ENCODE peak calls at places on chromosomes 5 and 9, in ten cellular contexts. N, Y, I, O, T, U, Z, E, H and W are unnamed samples.

GRCh38 chr9:96164268-96164683 is 137.7 kb downstream of the HSD17B3 start:
- DNase-seq in U (no peak), N (no peak), O (no peak), T (no peak), E (no peak), Z (no peak), I (no peak), Y (no peak), H (no peak), W (no peak)

GRCh38 chr9:35564658-35565061 is 40.4 kb upstream of the TESK1 start:
- DNase-seq in I (no peak), Z (no peak), Y (no peak), H (no peak), T (no peak), U (no peak), E (no peak), N (no peak), O (no peak), W (no peak)

GRCh38 chr9:34999576-34999975 is 10.0 kb downstream of the DNAJB5 start:
- DNase-seq in Z (no peak), Y (no peak), I (no peak), N (no peak), U (no peak), T (no peak), O (no peak), E (no peak), H (no peak), W (no peak)

GRCh38 chr9:6945871-6946270 is 188.1 kb downstream of the KDM4C start:
- DNase-seq in E (no peak), Y (no peak), O (no peak), H (no peak), I (no peak), U (no peak), N (no peak), Z (no peak), T (no peak), W (no peak)

GRCh38 chr9:17970285-17970684 is 391.4 kb downstream of the SH3GL2 start:
- DNase-seq in E (no peak), I (no peak), T (no peak), N (no peak), O (no peak), H (no peak), U (no peak), Z (no peak), Y (no peak), W (no peak)

GRCh38 chr9:27371382-27371781 is 74.4 kb upstream of the EQTN start:
- DNase-seq in N (no peak), E (no peak), T (no peak), U (no peak), Z (no peak), I (no peak), O (no peak), H (no peak), Y (no peak), W (no peak)

GRCh38 chr9:89969156-89969566 is 364.3 kb downstream of the GADD45G start:
- DNase-seq in Y (no peak), T (no peak), U (no peak), N (no peak), E (no peak), H (no peak), O (no peak), Z (no peak), I (no peak), W (no peak)

GRCh38 chr5:88677943-88678779 is 204.8 kb downstream of the MEF2C start:
- DNase-seq in Z (no peak), H (no peak), Y (no peak), I (no peak), O (no peak), T (no peak), U (no peak), N (no peak), E (no peak), W (no peak)

GRCh38 chr5:40428129-40428528 is 251.6 kb upstream of the PTGER4 start:
- DNase-seq in E (no peak), T (no peak), O (peak), Z (no peak), N (no peak), U (no peak), Y (no peak), I (no peak), H (no peak), W (peak)

GRCh38 chr5:174910245-174910737 is 185.9 kb downstream of the MSX2 start:
- DNase-seq in O (peak), U (peak), I (peak), Z (peak), T (peak), N (no peak), Y (no peak), E (peak), H (no peak), W (peak)

GRCh38 chr5:1409386-1410110 is 35.7 kb downstream of the SLC6A3 start:
- DNase-seq in N (no peak), I (no peak), E (no peak), H (no peak), T (no peak), U (peak), Y (no peak), Z (no peak), O (peak), W (peak)

GRCh38 chr5:107893642-107894041 is 222.9 kb upstream of the EFNA5 start:
- DNase-seq in T (no peak), N (no peak), Y (no peak), E (no peak), Z (no peak), U (no peak), O (no peak), I (no peak), H (no peak), W (no peak)

GRCh38 chr5:14472986-14473567 is 108.5 kb upstream of the OTULINL start:
- DNase-seq in E (no peak), I (no peak), N (no peak), U (no peak), T (no peak), Z (no peak), H (no peak), Y (no peak), O (no peak), W (no peak)

GRCh38 chr5:148384389-148384756 is 615 bp downstream of the FBXO38 start:
- DNase-seq in N (no peak), E (no peak), I (no peak), Y (no peak), H (no peak), U (no peak), Z (no peak), T (peak), O (no peak), W (no peak)

GRCh38 chr9:93297659-93298497 is 113.9 kb downstream of the WNK2 start:
- DNase-seq in H (no peak), O (no peak), T (peak), I (no peak), U (no peak), E (no peak), Z (no peak), N (no peak), Y (no peak), W (no peak)

GRCh38 chr5:147906326-147907095 is at the start of gene C5orf46:
- DNase-seq in U (no peak), O (no peak), E (no peak), Z (no peak), H (no peak), T (no peak), Y (no peak), N (no peak), I (no peak), W (peak)

GRCh38 chr9:74804018-74804385 is 83.7 kb downstream of the TRPM6 start:
- DNase-seq in N (no peak), O (no peak), Y (no peak), Z (no peak), T (no peak), H (no peak), I (no peak), U (no peak), E (no peak), W (no peak)

GRCh38 chr5:138444078-138444773 is 5.4 kb downstream of the REEP2 start:
- DNase-seq in T (no peak), I (no peak), N (no peak), U (no peak), O (no peak), H (no peak), E (no peak), Z (no peak), Y (no peak), W (no peak)

GRCh38 chr5:97133106-97133505 is 9.3 kb downstream of the LIX1 start:
- DNase-seq in U (no peak), E (no peak), Z (no peak), O (no peak), I (no peak), T (no peak), Y (no peak), H (no peak), N (no peak), W (no peak)

GRCh38 chr9:127712371-127712770 is 3.1 kb downstream of the PTRH1 start:
- DNase-seq in H (no peak), I (no peak), O (no peak), U (no peak), T (no peak), Y (no peak), Z (no peak), N (no peak), E (no peak), W (no peak)
- TF ChIP-seq POLR2A in H (no peak), I (no peak), O (no peak), U (no peak), T (no peak), Y (no peak), Z (no peak), N (no peak), E (no peak), W (no peak)

GRCh38 chr5:95846554-95847260 is 24.2 kb upstream of the GLRX start:
- DNase-seq in Y (no peak), N (no peak), O (peak), E (peak), I (peak), U (peak), Z (peak), H (peak), T (no peak), W (no peak)
- TF ChIP-seq POLR2A in Y (no peak), N (no peak), O (no peak), E (no peak), I (no peak), U (no peak), Z (no peak), H (no peak), T (no peak), W (no peak)

DNA sequence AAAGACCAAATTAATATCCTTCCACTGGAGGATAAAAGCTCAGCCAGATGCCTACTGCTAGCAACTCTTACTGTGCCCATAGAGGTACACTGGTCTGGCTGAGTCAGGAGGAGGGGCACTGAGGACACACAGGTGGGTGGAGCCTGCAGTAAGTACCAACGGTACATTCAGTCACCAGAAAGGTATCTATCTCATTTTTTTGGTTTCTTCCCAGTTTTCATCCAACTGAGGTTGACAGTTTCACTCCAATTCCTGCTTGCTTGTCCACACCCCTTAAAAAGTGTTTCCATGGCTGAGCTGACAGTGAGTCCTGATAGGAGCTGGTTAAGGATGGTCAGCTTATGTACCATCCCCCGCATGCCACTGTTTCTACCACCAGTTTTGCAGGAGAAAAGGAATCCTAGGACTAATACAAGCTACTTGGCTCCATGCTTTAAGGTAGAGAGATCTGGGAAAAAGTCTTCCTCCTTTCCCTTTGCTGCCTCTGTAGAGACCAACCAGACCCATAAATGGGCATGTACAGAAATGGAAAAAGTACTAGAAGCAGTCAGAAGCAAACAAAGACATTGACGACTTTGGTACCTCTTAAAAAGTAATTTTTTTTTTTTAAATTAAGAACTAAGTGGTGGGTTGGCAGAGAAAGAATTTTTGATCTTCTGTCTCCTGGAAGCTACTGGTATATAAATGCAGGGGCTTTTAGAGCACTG is 3.2 kb downstream of the ELL2 start:
- DNase-seq in I (peak), O (peak), Z (no peak), T (no peak), U (no peak), N (no peak), E (peak), H (no peak), Y (no peak), W (peak)
- TF ChIP-seq POLR2A in I (no peak), O (peak), Z (no peak), T (no peak), U (no peak), N (no peak), E (peak), H (no peak), Y (no peak), W (no peak)

GRCh38 chr9:120928720-120929389 is 2.3 kb upstream of the TRAF1 start:
- DNase-seq in H (peak), Z (peak), N (peak), I (peak), U (no peak), O (peak), Y (no peak), T (peak), E (peak), W (no peak)

GRCh38 chr9:120929392-120929791 is 2.8 kb upstream of the TRAF1 start:
- DNase-seq in H (no peak), N (no peak), E (no peak), Y (no peak), O (no peak), U (no peak), Z (no peak), I (no peak), T (no peak), W (no peak)

GRCh38 chr9:120933310-120934044 is 6.9 kb upstream of the TRAF1 start:
- DNase-seq in T (no peak), I (no peak), U (no peak), Z (no peak), N (no peak), E (no peak), H (no peak), O (no peak), Y (peak), W (no peak)

GRCh38 chr9:120932086-120932818 is 5.7 kb upstream of the TRAF1 start:
- DNase-seq in N (no peak), E (no peak), U (no peak), O (no peak), T (no peak), Y (no peak), I (no peak), H (no peak), Z (no peak), W (no peak)

GRCh38 chr9:120931278-120932085 is 4.9 kb upstream of the TRAF1 start:
- DNase-seq in E (peak), H (no peak), Y (peak), Z (peak), O (no peak), T (peak), N (no peak), I (no peak), U (no peak), W (peak)
- TF ChIP-seq POLR2A in E (peak), H (no peak), Y (peak), Z (no peak), O (no peak), T (peak), N (peak), I (no peak), U (no peak), W (no peak)

DNA sequence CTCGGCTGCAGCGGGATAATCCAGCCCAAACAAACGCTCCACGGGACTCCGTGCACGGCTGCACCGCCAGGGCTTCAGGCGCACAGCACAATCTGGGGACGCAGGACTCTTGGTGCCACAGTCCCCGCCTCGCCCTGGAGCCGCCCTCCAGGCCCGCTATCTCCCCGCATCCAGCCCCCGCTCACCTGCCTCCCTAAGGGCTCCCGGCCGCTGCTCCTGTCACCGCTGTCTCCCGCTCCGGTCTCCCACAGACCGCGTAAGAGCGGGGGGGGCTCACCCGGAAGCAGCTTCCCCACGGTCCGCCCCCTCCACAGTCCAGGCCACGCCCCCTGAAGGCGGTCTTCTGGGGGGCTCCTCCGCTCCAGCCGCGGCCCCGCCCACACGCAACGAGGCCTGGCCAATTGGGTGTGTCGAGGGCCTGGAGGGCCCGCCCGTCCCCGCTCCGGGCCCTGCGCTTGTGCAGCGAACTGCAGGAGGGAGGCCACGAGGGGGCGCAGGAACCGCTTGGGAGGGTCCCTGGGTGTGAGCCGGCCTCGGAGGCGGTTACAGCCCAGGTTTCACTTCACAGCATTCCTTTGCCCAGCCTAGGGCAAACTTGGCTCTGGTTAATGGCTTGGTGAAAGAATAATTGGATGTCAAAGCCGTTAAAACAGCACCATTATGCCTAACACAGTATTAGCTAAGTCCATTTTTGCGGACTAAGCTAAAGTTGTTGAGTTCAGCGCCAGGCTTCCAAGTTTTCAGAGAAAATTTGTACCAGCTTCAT is at the start of gene ALAD:
- DNase-seq in U (peak), Z (peak), T (peak), Y (peak), O (peak), E (peak), I (peak), N (peak), H (peak), W (peak)
- TF ChIP-seq POLR2A in U (peak), Z (peak), T (peak), Y (peak), O (peak), E (peak), I (peak), N (peak), H (no peak), W (peak)

DNA sequence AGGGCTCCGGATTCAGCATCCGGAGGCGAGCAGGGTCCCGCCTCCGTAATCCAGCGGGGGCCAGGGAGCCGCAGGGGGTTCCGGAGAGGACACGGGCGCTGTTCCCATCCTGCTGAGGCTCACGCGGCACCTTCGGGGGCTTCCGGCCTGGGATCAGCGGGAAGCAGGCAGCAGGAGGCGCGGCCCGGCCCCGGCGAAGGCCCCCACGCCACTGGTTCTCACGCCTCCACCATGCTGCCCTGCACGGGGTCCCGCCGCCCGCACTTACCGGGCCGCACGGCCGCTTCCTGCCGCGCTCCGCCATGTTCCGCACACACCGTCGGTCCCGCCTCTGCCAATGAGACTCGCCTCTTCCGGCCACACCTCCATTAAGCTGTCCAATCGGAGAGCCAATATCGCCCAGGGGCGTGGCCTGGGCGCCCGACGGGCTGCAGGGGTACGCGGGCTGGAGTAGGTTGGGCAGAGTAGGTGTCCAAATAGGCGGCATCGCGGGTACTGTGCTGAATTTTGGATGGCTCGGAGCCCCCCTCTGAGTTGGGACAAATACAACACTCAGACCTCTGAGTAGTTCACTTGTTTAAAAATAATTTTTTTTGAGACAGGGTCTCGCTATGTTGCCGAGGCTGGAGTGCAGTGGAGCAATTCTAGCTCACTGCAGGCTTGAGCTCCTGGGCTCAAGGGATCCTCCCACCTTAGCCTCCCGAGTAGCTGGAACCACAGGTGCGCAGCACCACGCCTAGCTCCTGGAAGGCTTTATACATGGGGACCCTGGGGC is at the start of gene SPOUT1:
- DNase-seq in H (peak), O (peak), I (peak), Y (peak), T (peak), Z (peak), U (peak), E (peak), N (peak), W (peak)
- TF ChIP-seq POLR2A in H (peak), O (peak), I (peak), Y (peak), T (peak), Z (peak), U (peak), E (peak), N (peak), W (peak)

GRCh38 chr5:37568018-37568753 is 189.1 kb downstream of the WDR70 start:
- DNase-seq in H (no peak), N (no peak), U (no peak), E (no peak), Y (no peak), I (no peak), O (no peak), T (no peak), Z (no peak), W (no peak)

GRCh38 chr5:37568893-37569292 is 189.8 kb downstream of the WDR70 start:
- DNase-seq in Z (no peak), U (no peak), N (no peak), E (no peak), T (no peak), O (peak), Y (no peak), H (no peak), I (no peak), W (no peak)

GRCh38 chr5:37571974-37572373 is 192.9 kb downstream of the WDR70 start:
- DNase-seq in H (no peak), U (no peak), Z (no peak), O (no peak), E (no peak), T (no peak), N (no peak), Y (no peak), I (no peak), W (no peak)

GRCh38 chr5:37569466-37569865 is 190.3 kb downstream of the WDR70 start:
- DNase-seq in U (no peak), N (no peak), I (no peak), T (no peak), Z (no peak), H (no peak), O (no peak), Y (no peak), E (no peak), W (no peak)

GRCh38 chr5:37570597-37570996 is 191.5 kb downstream of the WDR70 start:
- DNase-seq in T (no peak), N (no peak), Z (no peak), E (no peak), I (no peak), Y (no peak), U (no peak), O (no peak), H (no peak), W (no peak)
- TF ChIP-seq POLR2A in T (no peak), N (no peak), Z (no peak), E (no peak), I (no peak), Y (no peak), U (no peak), O (no peak), H (no peak), W (no peak)

GRCh38 chr5:151696470-151697061 is 9.9 kb upstream of the SPARC start:
- DNase-seq in Y (no peak), N (peak), I (no peak), E (no peak), Z (peak), T (no peak), U (no peak), H (peak), O (no peak), W (peak)
- TF ChIP-seq POLR2A in Y (no peak), N (no peak), I (no peak), E (no peak), Z (no peak), T (no peak), U (no peak), H (peak), O (no peak), W (peak)

DNA sequence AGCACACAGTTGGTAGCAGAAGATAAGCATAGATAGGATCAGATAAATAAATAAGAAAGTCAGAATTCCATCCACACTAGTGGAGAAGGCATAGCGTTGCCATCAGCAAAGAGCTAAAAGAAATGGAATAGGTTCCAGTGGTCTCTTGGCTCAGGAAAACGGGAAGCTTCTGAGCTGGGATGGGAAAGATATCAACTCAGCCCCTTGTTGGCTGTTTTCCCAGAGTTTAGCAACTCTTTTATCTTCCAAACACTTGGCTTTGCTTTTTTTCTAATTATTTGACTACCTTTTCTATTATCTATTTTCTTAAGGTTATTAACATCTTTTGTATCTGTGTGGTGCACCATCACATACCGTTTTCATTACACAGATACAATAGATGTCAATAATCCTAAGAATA is 445.7 kb upstream of the TRPC7 start:
- DNase-seq in H (no peak), Y (no peak), I (no peak), U (no peak), T (no peak), Z (no peak), O (no peak), E (no peak), N (no peak), W (no peak)
- TF ChIP-seq POLR2A in H (no peak), Y (no peak), I (no peak), U (no peak), T (no peak), Z (no peak), O (no peak), E (no peak), N (no peak), W (no peak)